ENCODE peak calls at places on chromosomes 5 and 9, in four cellular contexts. G is A549, Y is HuH-7.5, J is glomerular endothelial cell. Q is an unnamed sample.

GRCh38 chr9:89805726-89806125 is 200.9 kb downstream of the GADD45G start:
- DNase-seq in J (no peak), G (no peak), Y (no peak), Q (no peak)

GRCh38 chr9:73269430-73270101 is 117.9 kb downstream of the ANXA1 start:
- DNase-seq in J (no peak), Y (peak), G (peak), Q (no peak)

GRCh38 chr5:126503602-126504104 is 80.4 kb downstream of the GRAMD2B start:
- DNase-seq in G (no peak), Y (no peak), J (no peak), Q (no peak)

GRCh38 chr9:128098936-128099931 is 28.3 kb downstream of the PTGES2 start:
- DNase-seq in Y (no peak), J (no peak), G (no peak), Q (no peak)

GRCh38 chr5:133370281-133370890 is 242.0 kb downstream of the FSTL4 start:
- DNase-seq in Y (no peak), J (no peak), G (no peak), Q (no peak)

GRCh38 chr9:23621924-23622323 is 204.1 kb downstream of the ELAVL2 start:
- DNase-seq in Y (no peak), G (no peak), J (peak), Q (no peak)

GRCh38 chr5:177117441-177118045 is 16.0 kb upstream of the NSD1 start:
- DNase-seq in Y (no peak), J (no peak), G (no peak), Q (no peak)

GRCh38 chr9:129351058-129351641 is 173.1 kb upstream of the IER5L start:
- DNase-seq in G (no peak), J (no peak), Y (no peak), Q (no peak)

GRCh38 chr9:134327671-134328231 is 1.5 kb downstream of the RXRA start:
- DNase-seq in G (no peak), Y (no peak), J (no peak), Q (no peak)

GRCh38 chr5:137325721-137326120 is 173.4 kb downstream of the SPOCK1 start:
- DNase-seq in Y (no peak), J (no peak), G (no peak), Q (no peak)

GRCh38 chr9:17556935-17557334 is 21.9 kb upstream of the SH3GL2 start:
- DNase-seq in G (no peak), J (no peak), Y (no peak), Q (no peak)

GRCh38 chr5:65742565-65743231 is 20.7 kb downstream of the NLN start:
- DNase-seq in J (no peak), Y (no peak), G (peak), Q (peak)

GRCh38 chr9:129630967-129631672 is 5.2 kb downstream of the NTMT1 start:
- DNase-seq in G (no peak), Y (no peak), J (no peak), Q (no peak)

GRCh38 chr9:83628540-83628939 is 5.6 kb downstream of the IDNK start:
- DNase-seq in J (no peak), Y (no peak), G (no peak), Q (no peak)

GRCh38 chr5:88502179-88503064 is 233.8 kb upstream of the TMEM161B start:
- DNase-seq in G (no peak), Y (no peak), J (no peak), Q (no peak)

GRCh38 chr9:120474579-120475243 is 105.3 kb downstream of the CDK5RAP2 start:
- DNase-seq in G (no peak), Y (no peak), J (no peak), Q (no peak)

GRCh38 chr5:131377785-131378325 is 114.0 kb downstream of the CDC42SE2 start:
- DNase-seq in J (no peak), G (no peak), Y (no peak), Q (no peak)

GRCh38 chr5:173020154-173020581 is 36.0 kb upstream of the CREBRF start:
- DNase-seq in J (no peak), G (no peak), Y (no peak), Q (no peak)

GRCh38 chr5:136249678-136250266 is 56.8 kb upstream of the SMIM32 start:
- DNase-seq in J (peak), G (peak), Y (peak), Q (peak)

GRCh38 chr9:6153425-6153824 is 62.2 kb upstream of the IL33 start:
- DNase-seq in J (no peak), G (peak), Y (no peak), Q (no peak)

GRCh38 chr5:111398013-111398412 is 114.3 kb downstream of the STARD4 start:
- DNase-seq in Y (no peak), G (no peak), J (no peak), Q (no peak)

GRCh38 chr5:179679014-179679674 is 1.7 kb downstream of the CBY3 start:
- DNase-seq in J (no peak), Y (no peak), G (no peak), Q (peak)

GRCh38 chr9:124855566-124855943 is 2.3 kb downstream of the WDR38 start:
- DNase-seq in Y (no peak), J (no peak), G (no peak), Q (no peak)

GRCh38 chr5:69238760-69239251 is 4.1 kb downstream of the CDK7 start:
- DNase-seq in G (peak), Y (no peak), J (no peak), Q (no peak)

GRCh38 chr9:3936520-3937235 is 363.2 kb downstream of the GLIS3 start:
- DNase-seq in J (peak), Y (no peak), G (no peak), Q (no peak)

GRCh38 chr5:57725628-57726504 is 243.3 kb upstream of the ACTBL2 start:
- DNase-seq in G (no peak), J (no peak), Y (no peak), Q (no peak)

GRCh38 chr5:78538240-78538850 is 110.2 kb downstream of the LHFPL2 start:
- DNase-seq in Y (no peak), J (no peak), G (no peak), Q (no peak)

GRCh38 chr5:61559722-61560121 is 227.7 kb downstream of the ZSWIM6 start:
- DNase-seq in G (no peak), Y (no peak), J (no peak), Q (no peak)

GRCh38 chr9:78131969-78132687 is 100.5 kb upstream of the GNAQ start:
- DNase-seq in G (no peak), Y (no peak), J (no peak), Q (no peak)

GRCh38 chr5:132754947-132755346 is 7.7 kb downstream of the CCNI2 start:
- DNase-seq in Y (no peak), G (peak), J (no peak), Q (no peak)

GRCh38 chr9:98614941-98615340 is 93.8 kb downstream of the GABBR2 start:
- DNase-seq in J (no peak), G (no peak), Y (no peak), Q (no peak)

GRCh38 chr5:44951371-44951770 is 142.6 kb downstream of the MRPS30 start:
- DNase-seq in J (no peak), G (no peak), Y (no peak), Q (no peak)

GRCh38 chr5:77087484-77088291 is 603 bp upstream of the ZBED3 start:
- DNase-seq in Y (peak), J (no peak), G (no peak), Q (no peak)

GRCh38 chr5:106843812-106844416 is 826.8 kb downstream of the EFNA5 start:
- DNase-seq in Y (no peak), G (peak), J (no peak), Q (peak)

GRCh38 chr5:139839918-139840317 is 44.3 kb downstream of the PSD2 start:
- DNase-seq in Y (no peak), J (no peak), G (no peak), Q (no peak)

Q was measured in HEK293T.